ENCODE peak calls at places on chromosome 5, in six cellular contexts. One of them, this sample, is unnamed.

GRCh38 chr5:143395638-143396352 is 7.7 kb downstream of the NR3C1 start:
- DNase-seq in cardiac muscle cell: no peak
- DNase-seq in HL-60: no peak
- DNase-seq in Peyer's patch: no peak
- DNase-seq in CD8-positive, alpha-beta T cell: no peak
- DNase-seq in RWPE1: peak
- DNase-seq in this sample: no peak

GRCh38 chr5:24325306-24325832 is 319.4 kb downstream of the CDH10 start:
- DNase-seq in cardiac muscle cell: no peak
- DNase-seq in HL-60: no peak
- DNase-seq in Peyer's patch: no peak
- DNase-seq in CD8-positive, alpha-beta T cell: no peak
- DNase-seq in RWPE1: no peak
- DNase-seq in this sample: no peak

GRCh38 chr5:74885170-74885569 is 19.0 kb upstream of the FAM169A start:
- DNase-seq in cardiac muscle cell: no peak
- DNase-seq in HL-60: no peak
- DNase-seq in Peyer's patch: no peak
- DNase-seq in CD8-positive, alpha-beta T cell: no peak
- DNase-seq in RWPE1: no peak
- DNase-seq in this sample: no peak

GRCh38 chr5:95907740-95908706 is 53.6 kb downstream of the ELL2 start:
- DNase-seq in cardiac muscle cell: no peak
- DNase-seq in HL-60: no peak
- DNase-seq in Peyer's patch: no peak
- DNase-seq in CD8-positive, alpha-beta T cell: no peak
- DNase-seq in RWPE1: no peak
- DNase-seq in this sample: no peak

GRCh38 chr5:104817127-104817526 is 1254.5 kb upstream of the NUDT12 start:
- DNase-seq in cardiac muscle cell: no peak
- DNase-seq in HL-60: no peak
- DNase-seq in Peyer's patch: no peak
- DNase-seq in CD8-positive, alpha-beta T cell: no peak
- DNase-seq in RWPE1: no peak
- DNase-seq in this sample: no peak

GRCh38 chr5:15446552-15446951 is 53.4 kb upstream of the FBXL7 start:
- DNase-seq in cardiac muscle cell: peak
- DNase-seq in HL-60: no peak
- DNase-seq in Peyer's patch: no peak
- DNase-seq in CD8-positive, alpha-beta T cell: no peak
- DNase-seq in RWPE1: no peak
- DNase-seq in this sample: no peak

GRCh38 chr5:175163586-175164275 is 280.3 kb downstream of the DRD1 start:
- DNase-seq in cardiac muscle cell: no peak
- DNase-seq in HL-60: no peak
- DNase-seq in Peyer's patch: no peak
- DNase-seq in CD8-positive, alpha-beta T cell: no peak
- DNase-seq in RWPE1: no peak
- DNase-seq in this sample: no peak

GRCh38 chr5:166166071-166166470 is 2125.4 kb upstream of the WWC1 start:
- DNase-seq in cardiac muscle cell: no peak
- DNase-seq in HL-60: no peak
- DNase-seq in Peyer's patch: no peak
- DNase-seq in CD8-positive, alpha-beta T cell: no peak
- DNase-seq in RWPE1: no peak
- DNase-seq in this sample: no peak

GRCh38 chr5:153613143-153613542 is 122.7 kb downstream of the GRIA1 start:
- DNase-seq in cardiac muscle cell: no peak
- DNase-seq in HL-60: no peak
- DNase-seq in Peyer's patch: no peak
- DNase-seq in CD8-positive, alpha-beta T cell: no peak
- DNase-seq in RWPE1: no peak
- DNase-seq in this sample: no peak

GRCh38 chr5:6710078-6710477 is 3.2 kb upstream of the TENT4A start:
- DNase-seq in cardiac muscle cell: no peak
- DNase-seq in HL-60: no peak
- DNase-seq in Peyer's patch: no peak
- DNase-seq in CD8-positive, alpha-beta T cell: no peak
- DNase-seq in RWPE1: no peak
- DNase-seq in this sample: no peak

GRCh38 chr5:469752-470483 is 26.9 kb downstream of the EXOC3 start:
- DNase-seq in cardiac muscle cell: no peak
- DNase-seq in HL-60: no peak
- DNase-seq in Peyer's patch: no peak
- DNase-seq in CD8-positive, alpha-beta T cell: no peak
- DNase-seq in RWPE1: no peak
- DNase-seq in this sample: peak

DNA sequence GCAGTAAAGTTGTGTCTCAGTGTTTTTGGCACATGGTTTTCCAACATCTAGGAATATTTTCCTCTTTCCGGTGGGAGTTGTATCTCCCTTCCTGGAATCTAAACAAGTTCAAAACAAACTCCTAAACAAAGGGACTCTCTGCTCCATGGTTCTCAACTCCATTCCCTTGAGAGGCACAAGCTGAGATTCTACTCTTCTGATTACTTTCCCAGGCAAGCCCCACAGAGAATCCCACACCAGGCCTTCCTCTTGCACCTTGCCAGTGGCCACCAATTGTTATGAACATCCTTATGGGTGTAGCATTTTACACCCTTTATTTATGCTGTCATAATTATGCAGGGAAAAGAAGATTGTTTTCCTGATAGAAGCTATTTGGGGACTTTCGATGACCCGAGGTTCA is 25.8 kb upstream of the SH3TC2 start:
- DNase-seq in cardiac muscle cell: no peak
- DNase-seq in HL-60: no peak
- DNase-seq in Peyer's patch: no peak
- DNase-seq in CD8-positive, alpha-beta T cell: no peak
- DNase-seq in RWPE1: no peak
- DNase-seq in this sample: no peak
- H3K27ac ChIP-seq in cardiac muscle cell: no peak
- H3K27ac ChIP-seq in HL-60: no peak
- H3K27ac ChIP-seq in Peyer's patch: no peak
- H3K27ac ChIP-seq in CD8-positive, alpha-beta T cell: no peak
- H3K27ac ChIP-seq in RWPE1: no peak
- H3K27ac ChIP-seq in this sample: no peak

GRCh38 chr5:57539281-57539701 is 56.7 kb upstream of the ACTBL2 start:
- DNase-seq in cardiac muscle cell: no peak
- DNase-seq in HL-60: no peak
- DNase-seq in Peyer's patch: no peak
- DNase-seq in CD8-positive, alpha-beta T cell: no peak
- DNase-seq in RWPE1: no peak
- DNase-seq in this sample: no peak
- H3K27ac ChIP-seq in cardiac muscle cell: no peak
- H3K27ac ChIP-seq in HL-60: no peak
- H3K27ac ChIP-seq in Peyer's patch: no peak
- H3K27ac ChIP-seq in CD8-positive, alpha-beta T cell: no peak
- H3K27ac ChIP-seq in RWPE1: no peak
- H3K27ac ChIP-seq in this sample: no peak

GRCh38 chr5:72066658-72067057 is 40.6 kb upstream of the MAP1B start:
- DNase-seq in cardiac muscle cell: peak
- DNase-seq in HL-60: no peak
- DNase-seq in Peyer's patch: no peak
- DNase-seq in CD8-positive, alpha-beta T cell: no peak
- DNase-seq in RWPE1: peak
- DNase-seq in this sample: no peak
- H3K27ac ChIP-seq in cardiac muscle cell: no peak
- H3K27ac ChIP-seq in HL-60: no peak
- H3K27ac ChIP-seq in Peyer's patch: no peak
- H3K27ac ChIP-seq in CD8-positive, alpha-beta T cell: no peak
- H3K27ac ChIP-seq in RWPE1: peak
- H3K27ac ChIP-seq in this sample: no peak

DNA sequence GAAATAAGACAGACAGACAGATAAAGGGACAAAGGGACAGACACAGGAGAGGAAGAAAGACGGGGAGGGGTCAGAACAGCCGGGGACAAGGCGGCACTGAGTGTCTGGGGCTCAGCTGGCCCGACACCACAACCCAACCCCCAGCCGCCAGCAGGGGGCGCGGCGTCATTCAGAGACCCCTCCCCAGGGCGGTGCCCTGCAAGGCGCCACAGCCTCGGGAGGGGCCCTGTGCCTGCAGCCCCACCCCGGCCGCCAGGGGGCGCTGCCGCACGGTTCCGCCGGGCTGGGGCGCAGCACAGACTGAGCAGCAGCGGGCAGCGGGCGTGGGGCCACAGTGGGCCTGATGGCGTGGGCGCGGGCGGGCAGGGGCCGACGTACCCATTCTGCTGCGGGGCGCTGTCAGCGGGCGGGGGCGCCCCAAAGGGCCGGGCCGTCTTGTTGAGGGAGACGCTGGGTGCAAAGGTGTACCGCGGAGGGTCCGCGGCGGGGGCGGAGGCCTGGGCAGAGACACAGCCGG is 5.9 kb downstream of the PDLIM7 start:
- DNase-seq in cardiac muscle cell: peak
- DNase-seq in HL-60: peak
- DNase-seq in Peyer's patch: no peak
- DNase-seq in CD8-positive, alpha-beta T cell: no peak
- DNase-seq in RWPE1: no peak
- DNase-seq in this sample: no peak
- H3K27ac ChIP-seq in cardiac muscle cell: no peak
- H3K27ac ChIP-seq in HL-60: no peak
- H3K27ac ChIP-seq in Peyer's patch: no peak
- H3K27ac ChIP-seq in CD8-positive, alpha-beta T cell: no peak
- H3K27ac ChIP-seq in RWPE1: peak
- H3K27ac ChIP-seq in this sample: no peak

DNA sequence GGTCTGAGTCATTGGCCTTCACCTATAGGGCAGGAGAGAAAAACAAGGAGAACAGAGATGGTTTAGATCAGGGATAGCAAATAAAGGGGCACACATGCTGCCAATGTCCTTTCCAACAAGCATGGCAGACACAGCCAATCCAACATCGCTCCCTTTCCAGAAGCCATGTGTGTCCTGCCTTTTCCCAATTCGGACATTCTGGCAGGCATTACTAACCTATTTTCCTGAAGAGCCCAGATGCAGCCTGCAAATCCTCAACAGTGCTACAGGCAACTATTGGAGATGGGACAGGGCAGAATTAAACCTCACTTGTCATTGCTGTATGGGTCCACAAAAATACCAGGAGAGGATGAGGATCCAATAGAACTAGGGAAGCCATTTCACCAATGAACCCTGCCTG is 12.8 kb downstream of the PCDH1 start:
- DNase-seq in cardiac muscle cell: no peak
- DNase-seq in HL-60: no peak
- DNase-seq in Peyer's patch: no peak
- DNase-seq in CD8-positive, alpha-beta T cell: no peak
- DNase-seq in RWPE1: no peak
- DNase-seq in this sample: no peak
- H3K27ac ChIP-seq in cardiac muscle cell: no peak
- H3K27ac ChIP-seq in HL-60: no peak
- H3K27ac ChIP-seq in Peyer's patch: peak
- H3K27ac ChIP-seq in CD8-positive, alpha-beta T cell: no peak
- H3K27ac ChIP-seq in RWPE1: no peak
- H3K27ac ChIP-seq in this sample: no peak

DNA sequence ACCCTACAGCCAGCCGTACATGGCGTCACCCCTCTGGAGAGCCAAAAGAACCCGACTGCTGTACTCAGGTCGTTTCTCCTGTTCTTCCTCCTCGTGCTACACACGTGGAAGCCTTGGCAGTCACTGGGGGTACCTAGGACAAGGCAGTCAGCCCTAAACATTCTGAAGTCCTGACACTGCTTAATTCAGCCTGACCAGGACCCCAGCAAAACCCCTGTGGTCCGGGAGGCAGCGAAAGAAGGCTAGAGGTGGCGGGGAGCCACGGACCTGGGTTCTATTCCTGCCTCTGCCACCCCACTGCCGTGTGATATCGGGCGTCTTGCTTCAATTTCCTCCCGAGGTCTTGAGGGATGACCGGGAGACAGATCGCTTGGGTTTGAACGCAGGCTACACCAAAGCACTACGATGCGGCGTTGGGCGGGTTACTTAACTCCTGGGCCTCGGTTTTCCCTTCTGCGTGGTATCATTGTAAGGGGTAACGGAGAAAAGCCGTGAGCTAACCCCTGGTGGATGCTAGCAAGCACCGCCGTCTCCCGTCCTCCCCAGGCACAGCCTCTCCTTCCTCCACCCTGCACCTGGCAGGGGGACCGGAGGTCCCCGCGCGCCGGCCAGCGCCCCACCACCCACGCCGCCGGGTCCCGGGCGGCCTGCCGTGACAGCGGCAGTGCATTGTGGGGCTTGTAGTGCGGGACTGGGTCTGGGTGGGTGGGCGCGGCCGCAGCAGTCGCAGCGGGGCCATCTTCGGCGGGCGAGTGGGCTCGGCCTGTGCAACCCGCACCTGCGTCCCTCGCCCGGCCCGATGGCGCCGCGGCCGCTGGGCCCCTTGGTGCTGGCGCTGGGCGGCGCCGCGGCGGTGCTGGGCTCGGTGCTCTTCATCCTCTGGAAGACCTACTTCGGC is at the start of gene ARL10:
- DNase-seq in cardiac muscle cell: peak
- DNase-seq in HL-60: no peak
- DNase-seq in Peyer's patch: peak
- DNase-seq in CD8-positive, alpha-beta T cell: peak
- DNase-seq in RWPE1: peak
- DNase-seq in this sample: peak
- H3K27ac ChIP-seq in cardiac muscle cell: no peak
- H3K27ac ChIP-seq in HL-60: no peak
- H3K27ac ChIP-seq in Peyer's patch: peak
- H3K27ac ChIP-seq in CD8-positive, alpha-beta T cell: peak
- H3K27ac ChIP-seq in RWPE1: peak
- H3K27ac ChIP-seq in this sample: peak

GRCh38 chr5:65480306-65480865 is 1.3 kb downstream of the ADAMTS6 start:
- DNase-seq in cardiac muscle cell: peak
- DNase-seq in HL-60: no peak
- DNase-seq in Peyer's patch: peak
- DNase-seq in CD8-positive, alpha-beta T cell: peak
- DNase-seq in RWPE1: peak
- DNase-seq in this sample: peak

GRCh38 chr5:65481171-65481575 is 547 bp downstream of the ADAMTS6 start:
- DNase-seq in cardiac muscle cell: peak
- DNase-seq in HL-60: no peak
- DNase-seq in Peyer's patch: no peak
- DNase-seq in CD8-positive, alpha-beta T cell: no peak
- DNase-seq in RWPE1: no peak
- DNase-seq in this sample: no peak

GRCh38 chr5:65482727-65483473 is 1.2 kb upstream of the ADAMTS6 start:
- DNase-seq in cardiac muscle cell: peak
- DNase-seq in HL-60: no peak
- DNase-seq in Peyer's patch: no peak
- DNase-seq in CD8-positive, alpha-beta T cell: peak
- DNase-seq in RWPE1: peak
- DNase-seq in this sample: no peak

GRCh38 chr5:65482280-65482726 is 583 bp upstream of the ADAMTS6 start:
- DNase-seq in cardiac muscle cell: peak
- DNase-seq in HL-60: no peak
- DNase-seq in Peyer's patch: no peak
- DNase-seq in CD8-positive, alpha-beta T cell: no peak
- DNase-seq in RWPE1: peak
- DNase-seq in this sample: no peak

DNA sequence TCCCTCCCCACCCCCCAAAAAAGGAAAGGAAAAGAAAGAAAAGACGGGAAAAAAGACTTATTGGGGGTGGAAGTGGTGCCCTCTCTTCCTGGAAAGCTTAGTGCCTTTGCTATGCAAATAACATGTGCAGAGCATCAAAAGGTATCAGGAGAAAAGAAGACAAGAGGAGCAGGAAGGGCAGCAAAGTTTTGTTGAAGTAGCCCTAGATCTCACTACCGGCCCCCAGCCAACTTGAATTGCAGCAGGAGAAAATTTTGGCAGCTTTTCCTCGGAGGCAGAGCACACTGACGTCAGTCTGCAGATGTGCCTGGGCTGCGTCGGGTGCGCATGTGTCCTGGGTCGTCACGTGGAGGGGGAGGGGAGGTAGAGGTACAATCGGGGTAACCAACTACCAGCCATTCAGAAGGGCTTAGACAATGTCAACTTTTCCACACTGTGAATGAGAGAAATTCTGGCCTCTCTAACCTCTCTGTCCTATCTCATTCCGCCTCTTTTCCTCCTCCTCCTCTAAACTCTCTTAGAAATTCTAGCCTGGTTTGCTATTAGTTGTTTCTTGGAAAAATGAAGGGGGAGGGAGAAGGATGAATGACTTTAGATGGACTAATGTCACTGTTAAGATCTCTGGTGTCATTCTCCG is at the start of gene ADAMTS6:
- DNase-seq in cardiac muscle cell: peak
- DNase-seq in HL-60: peak
- DNase-seq in Peyer's patch: peak
- DNase-seq in CD8-positive, alpha-beta T cell: peak
- DNase-seq in RWPE1: peak
- DNase-seq in this sample: peak
- H3K27ac ChIP-seq in cardiac muscle cell: peak
- H3K27ac ChIP-seq in HL-60: no peak
- H3K27ac ChIP-seq in Peyer's patch: peak
- H3K27ac ChIP-seq in CD8-positive, alpha-beta T cell: peak
- H3K27ac ChIP-seq in RWPE1: peak
- H3K27ac ChIP-seq in this sample: no peak

This sample was measured in CD4-positive, alpha-beta T cell.